ENCODE peak calls at places on chromosome 21, in nine cellular contexts. E is NCI-H774, A is globus pallidus, K is NCI-H510A treated with DMSO at 0.1 percent for 48 hours, I is T-helper 1 cell, V is T-helper 17 cell, P is GM03348, G is NCI-H446 treated with DMSO at 0.1 percent for 48 hours, X is smooth muscle cell of the brain vasculature. T is an unnamed sample.

GRCh38 chr21:38925923-38926322 is 120.2 kb downstream of the ETS2 start:
- DNase-seq in E (no peak), A (no peak), K (no peak), I (no peak), V (no peak), P (peak; percentile 93), G (no peak), X (no peak), T (no peak)

GRCh38 chr21:35325953-35326352 is 276.9 kb upstream of the RUNX1 start:
- DNase-seq in E (no peak), A (no peak), K (no peak), I (no peak), V (no peak), P (no peak), G (no peak), X (no peak), T (no peak)

GRCh38 chr21:42645211-42646075 is 8.0 kb upstream of the PDE9A start:
- DNase-seq in E (no peak), A (no peak), K (no peak), I (no peak), V (no peak), P (no peak), G (no peak), X (no peak), T (no peak)

GRCh38 chr21:41636636-41637625 is 129.0 kb upstream of the TMPRSS2 start:
- DNase-seq in E (no peak), A (no peak), K (peak; percentile 29), I (no peak), V (no peak), P (no peak), G (no peak), X (no peak), T (no peak)

GRCh38 chr21:41729701-41730368 is 37.0 kb downstream of the RIPK4 start:
- DNase-seq in E (no peak), A (no peak), K (no peak), I (no peak), V (no peak), P (no peak), G (no peak), X (no peak), T (no peak)

GRCh38 chr21:46628868-46629267 is 6.6 kb upstream of the PRMT2 start:
- DNase-seq in E (no peak), A (no peak), K (peak; percentile 6), I (no peak), V (no peak), P (no peak), G (no peak), X (no peak), T (no peak)

GRCh38 chr21:32356874-32357395 is 35.9 kb downstream of the URB1 start:
- DNase-seq in E (no peak), A (no peak), K (no peak), I (no peak), V (no peak), P (no peak), G (no peak), X (no peak), T (no peak)

GRCh38 chr21:45892156-45892919 is 89.2 kb upstream of the COL6A1 start:
- DNase-seq in E (no peak), A (no peak), K (no peak), I (peak; percentile 21), V (no peak), P (no peak), G (no peak), X (no peak), T (no peak)

GRCh38 chr21:46189213-46189958 is 5.1 kb upstream of the SPATC1L start:
- DNase-seq in E (no peak), A (peak; percentile 38), K (peak; percentile 1), I (no peak), V (no peak), P (peak; percentile 68), G (no peak), X (peak; percentile 36), T (no peak)

GRCh38 chr21:42892582-42892930 is 553 bp upstream of the NDUFV3 start:
- DNase-seq in E (no peak), A (no peak), K (no peak), I (no peak), V (no peak), P (no peak), G (no peak), X (no peak), T (no peak)

GRCh38 chr21:38985423-38986378 is 180.0 kb downstream of the ETS2 start:
- DNase-seq in E (no peak), A (no peak), K (peak; percentile 94), I (peak; percentile 73), V (no peak), P (peak; percentile 95), G (no peak), X (peak; percentile 59), T (no peak)

GRCh38 chr21:17679002-17679600 is 66.4 kb upstream of the BTG3 start:
- DNase-seq in E (peak; percentile 59), A (peak; percentile 76), K (peak; percentile 19), I (peak; percentile 64), V (no peak), P (peak; percentile 79), G (peak; percentile 69), X (peak; percentile 15), T (no peak)

GRCh38 chr21:16797530-16797929 is 715.3 kb upstream of the CXADR start:
- DNase-seq in E (no peak), A (no peak), K (no peak), I (no peak), V (no peak), P (no peak), G (no peak), X (no peak), T (no peak)

GRCh38 chr21:46125846-46126301 is 28.0 kb downstream of the COL6A2 start:
- DNase-seq in E (no peak), A (no peak), K (no peak), I (no peak), V (no peak), P (no peak), G (no peak), X (no peak), T (no peak)

GRCh38 chr21:42525228-42525604 is 11.6 kb downstream of the SLC37A1 start:
- DNase-seq in E (no peak), A (no peak), K (no peak), I (no peak), V (no peak), P (no peak), G (no peak), X (no peak), T (no peak)

GRCh38 chr21:30354308-30355005 is 6.1 kb upstream of the KRTAP23-1 start:
- DNase-seq in E (no peak), A (no peak), K (no peak), I (no peak), V (no peak), P (no peak), G (no peak), X (no peak), T (no peak)

GRCh38 chr21:36992671-36993070 is 13.8 kb upstream of the RIPPLY3 start:
- DNase-seq in E (no peak), A (no peak), K (no peak), I (no peak), V (no peak), P (no peak), G (no peak), X (no peak), T (no peak)

GRCh38 chr21:28601708-28602107 is 391.0 kb downstream of the LTN1 start:
- DNase-seq in E (no peak), A (no peak), K (no peak), I (no peak), V (no peak), P (peak; percentile 31), G (no peak), X (no peak), T (no peak)

T was measured in CD4-positive, alpha-beta T cell.